ENCODE peak calls at places on chromosomes 4 and X, in ten cellular contexts. One of them, this sample, is unnamed.

GRCh38 chr4:122701965-122702364 is 30.5 kb upstream of the BBS12 start:
- DNase-seq in Calu3: no peak
- DNase-seq in SK-MEL-5: no peak
- DNase-seq in activated T-helper 9 cell treated with anti-CD3 and anti-CD28 coated beads, Interleukin-2, amount 50 U/mL, for 16 hours: no peak
- DNase-seq in activated CD4-positive, alpha-beta T cell treated with anti-CD3 and anti-CD28 coated beads for 24 hours: no peak
- DNase-seq in GM23248: no peak
- DNase-seq in M059J: no peak
- DNase-seq in OCI-LY7: no peak
- DNase-seq in Caki2: no peak
- DNase-seq in germinal center: no peak
- DNase-seq in this sample: no peak

GRCh38 chr4:152290522-152290921 is 245.4 kb downstream of the FBXW7 start:
- DNase-seq in activated T-helper 9 cell treated with anti-CD3 and anti-CD28 coated beads, Interleukin-2, amount 50 U/mL, for 16 hours: no peak
- DNase-seq in GM23248: peak
- DNase-seq in germinal center: no peak
- DNase-seq in M059J: no peak
- DNase-seq in SK-MEL-5: no peak
- DNase-seq in activated CD4-positive, alpha-beta T cell treated with anti-CD3 and anti-CD28 coated beads for 24 hours: no peak
- DNase-seq in OCI-LY7: no peak
- DNase-seq in Calu3: no peak
- DNase-seq in Caki2: no peak
- DNase-seq in this sample: no peak

GRCh38 chr4:25051534-25051933 is 20.8 kb upstream of the LGI2 start:
- DNase-seq in activated T-helper 9 cell treated with anti-CD3 and anti-CD28 coated beads, Interleukin-2, amount 50 U/mL, for 16 hours: no peak
- DNase-seq in Calu3: no peak
- DNase-seq in M059J: peak
- DNase-seq in SK-MEL-5: no peak
- DNase-seq in GM23248: no peak
- DNase-seq in activated CD4-positive, alpha-beta T cell treated with anti-CD3 and anti-CD28 coated beads for 24 hours: no peak
- DNase-seq in Caki2: no peak
- DNase-seq in germinal center: no peak
- DNase-seq in OCI-LY7: no peak
- DNase-seq in this sample: no peak

GRCh38 chrX:154019061-154019621 is 561 bp downstream of the IRAK1 start:
- DNase-seq in activated CD4-positive, alpha-beta T cell treated with anti-CD3 and anti-CD28 coated beads for 24 hours: no peak
- DNase-seq in Caki2: no peak
- DNase-seq in Calu3: peak
- DNase-seq in M059J: no peak
- DNase-seq in SK-MEL-5: no peak
- DNase-seq in activated T-helper 9 cell treated with anti-CD3 and anti-CD28 coated beads, Interleukin-2, amount 50 U/mL, for 16 hours: no peak
- DNase-seq in GM23248: peak
- DNase-seq in germinal center: peak
- DNase-seq in OCI-LY7: peak
- DNase-seq in this sample: no peak

GRCh38 chr4:133147922-133148689 is 988 bp upstream of the PCDH10 start:
- DNase-seq in M059J: peak
- DNase-seq in GM23248: peak
- DNase-seq in Caki2: peak
- DNase-seq in Calu3: no peak
- DNase-seq in OCI-LY7: no peak
- DNase-seq in germinal center: no peak
- DNase-seq in activated CD4-positive, alpha-beta T cell treated with anti-CD3 and anti-CD28 coated beads for 24 hours: no peak
- DNase-seq in SK-MEL-5: peak
- DNase-seq in activated T-helper 9 cell treated with anti-CD3 and anti-CD28 coated beads, Interleukin-2, amount 50 U/mL, for 16 hours: no peak
- DNase-seq in this sample: no peak

GRCh38 chr4:119037709-119038463 is 97.7 kb upstream of the MYOZ2 start:
- DNase-seq in M059J: no peak
- DNase-seq in activated CD4-positive, alpha-beta T cell treated with anti-CD3 and anti-CD28 coated beads for 24 hours: no peak
- DNase-seq in germinal center: no peak
- DNase-seq in Calu3: no peak
- DNase-seq in Caki2: no peak
- DNase-seq in SK-MEL-5: peak
- DNase-seq in GM23248: peak
- DNase-seq in activated T-helper 9 cell treated with anti-CD3 and anti-CD28 coated beads, Interleukin-2, amount 50 U/mL, for 16 hours: no peak
- DNase-seq in OCI-LY7: no peak
- DNase-seq in this sample: no peak

GRCh38 chr4:4681651-4682050 is 139.8 kb upstream of the STX18 start:
- DNase-seq in Calu3: no peak
- DNase-seq in activated T-helper 9 cell treated with anti-CD3 and anti-CD28 coated beads, Interleukin-2, amount 50 U/mL, for 16 hours: no peak
- DNase-seq in activated CD4-positive, alpha-beta T cell treated with anti-CD3 and anti-CD28 coated beads for 24 hours: no peak
- DNase-seq in SK-MEL-5: no peak
- DNase-seq in M059J: no peak
- DNase-seq in OCI-LY7: no peak
- DNase-seq in GM23248: no peak
- DNase-seq in germinal center: no peak
- DNase-seq in Caki2: no peak
- DNase-seq in this sample: no peak

GRCh38 chr4:99404595-99405287 is 30.4 kb downstream of the ADH7 start:
- DNase-seq in activated T-helper 9 cell treated with anti-CD3 and anti-CD28 coated beads, Interleukin-2, amount 50 U/mL, for 16 hours: no peak
- DNase-seq in GM23248: peak
- DNase-seq in OCI-LY7: no peak
- DNase-seq in activated CD4-positive, alpha-beta T cell treated with anti-CD3 and anti-CD28 coated beads for 24 hours: no peak
- DNase-seq in Calu3: peak
- DNase-seq in SK-MEL-5: peak
- DNase-seq in M059J: peak
- DNase-seq in germinal center: no peak
- DNase-seq in Caki2: peak
- DNase-seq in this sample: peak

GRCh38 chrX:129876734-129877395 is 29.1 kb upstream of the UTP14A start:
- DNase-seq in Calu3: peak
- DNase-seq in activated CD4-positive, alpha-beta T cell treated with anti-CD3 and anti-CD28 coated beads for 24 hours: no peak
- DNase-seq in M059J: peak
- DNase-seq in OCI-LY7: no peak
- DNase-seq in activated T-helper 9 cell treated with anti-CD3 and anti-CD28 coated beads, Interleukin-2, amount 50 U/mL, for 16 hours: no peak
- DNase-seq in GM23248: peak
- DNase-seq in Caki2: no peak
- DNase-seq in germinal center: no peak
- DNase-seq in SK-MEL-5: peak
- DNase-seq in this sample: no peak

GRCh38 chrX:47171996-47172395 is 21.6 kb upstream of the UBA1 start:
- DNase-seq in GM23248: no peak
- DNase-seq in activated T-helper 9 cell treated with anti-CD3 and anti-CD28 coated beads, Interleukin-2, amount 50 U/mL, for 16 hours: no peak
- DNase-seq in Calu3: no peak
- DNase-seq in M059J: no peak
- DNase-seq in activated CD4-positive, alpha-beta T cell treated with anti-CD3 and anti-CD28 coated beads for 24 hours: no peak
- DNase-seq in OCI-LY7: no peak
- DNase-seq in germinal center: no peak
- DNase-seq in SK-MEL-5: no peak
- DNase-seq in Caki2: no peak
- DNase-seq in this sample: no peak

GRCh38 chr4:2931765-2932560 is 31.2 kb downstream of the NOP14 start:
- DNase-seq in M059J: no peak
- DNase-seq in Caki2: no peak
- DNase-seq in OCI-LY7: peak
- DNase-seq in GM23248: no peak
- DNase-seq in activated CD4-positive, alpha-beta T cell treated with anti-CD3 and anti-CD28 coated beads for 24 hours: no peak
- DNase-seq in Calu3: no peak
- DNase-seq in activated T-helper 9 cell treated with anti-CD3 and anti-CD28 coated beads, Interleukin-2, amount 50 U/mL, for 16 hours: peak
- DNase-seq in SK-MEL-5: no peak
- DNase-seq in germinal center: peak
- DNase-seq in this sample: no peak

GRCh38 chrX:22699591-22700091 is 300.1 kb upstream of the DDX53 start:
- DNase-seq in M059J: peak
- DNase-seq in GM23248: peak
- DNase-seq in SK-MEL-5: no peak
- DNase-seq in Caki2: no peak
- DNase-seq in germinal center: no peak
- DNase-seq in activated T-helper 9 cell treated with anti-CD3 and anti-CD28 coated beads, Interleukin-2, amount 50 U/mL, for 16 hours: no peak
- DNase-seq in Calu3: no peak
- DNase-seq in OCI-LY7: no peak
- DNase-seq in activated CD4-positive, alpha-beta T cell treated with anti-CD3 and anti-CD28 coated beads for 24 hours: no peak
- DNase-seq in this sample: no peak

GRCh38 chrX:15418041-15418706 is 34.0 kb upstream of the VEGFD start:
- DNase-seq in germinal center: no peak
- DNase-seq in OCI-LY7: no peak
- DNase-seq in M059J: no peak
- DNase-seq in activated CD4-positive, alpha-beta T cell treated with anti-CD3 and anti-CD28 coated beads for 24 hours: no peak
- DNase-seq in SK-MEL-5: no peak
- DNase-seq in Calu3: no peak
- DNase-seq in Caki2: no peak
- DNase-seq in activated T-helper 9 cell treated with anti-CD3 and anti-CD28 coated beads, Interleukin-2, amount 50 U/mL, for 16 hours: no peak
- DNase-seq in GM23248: peak
- DNase-seq in this sample: peak

GRCh38 chr4:6674500-6675149 is 19.1 kb upstream of the S100P start:
- DNase-seq in Calu3: peak
- DNase-seq in OCI-LY7: peak
- DNase-seq in activated CD4-positive, alpha-beta T cell treated with anti-CD3 and anti-CD28 coated beads for 24 hours: no peak
- DNase-seq in GM23248: peak
- DNase-seq in M059J: peak
- DNase-seq in SK-MEL-5: peak
- DNase-seq in activated T-helper 9 cell treated with anti-CD3 and anti-CD28 coated beads, Interleukin-2, amount 50 U/mL, for 16 hours: peak
- DNase-seq in germinal center: peak
- DNase-seq in Caki2: peak
- DNase-seq in this sample: no peak

GRCh38 chrX:46574941-46575381 is 1.4 kb downstream of the CHST7 start:
- DNase-seq in Caki2: no peak
- DNase-seq in M059J: no peak
- DNase-seq in activated T-helper 9 cell treated with anti-CD3 and anti-CD28 coated beads, Interleukin-2, amount 50 U/mL, for 16 hours: peak
- DNase-seq in OCI-LY7: peak
- DNase-seq in SK-MEL-5: no peak
- DNase-seq in germinal center: peak
- DNase-seq in Calu3: peak
- DNase-seq in GM23248: peak
- DNase-seq in activated CD4-positive, alpha-beta T cell treated with anti-CD3 and anti-CD28 coated beads for 24 hours: no peak
- DNase-seq in this sample: no peak

GRCh38 chrX:153922932-153923857 is 2.9 kb downstream of the ARHGAP4 start:
- DNase-seq in activated CD4-positive, alpha-beta T cell treated with anti-CD3 and anti-CD28 coated beads for 24 hours: no peak
- DNase-seq in activated T-helper 9 cell treated with anti-CD3 and anti-CD28 coated beads, Interleukin-2, amount 50 U/mL, for 16 hours: no peak
- DNase-seq in Calu3: peak
- DNase-seq in Caki2: no peak
- DNase-seq in SK-MEL-5: peak
- DNase-seq in M059J: peak
- DNase-seq in germinal center: no peak
- DNase-seq in OCI-LY7: no peak
- DNase-seq in GM23248: peak
- DNase-seq in this sample: no peak

GRCh38 chrX:16771483-16772398 is 14.5 kb upstream of the TXLNG start:
- DNase-seq in M059J: peak
- DNase-seq in SK-MEL-5: peak
- DNase-seq in germinal center: no peak
- DNase-seq in GM23248: peak
- DNase-seq in activated T-helper 9 cell treated with anti-CD3 and anti-CD28 coated beads, Interleukin-2, amount 50 U/mL, for 16 hours: no peak
- DNase-seq in Calu3: peak
- DNase-seq in Caki2: peak
- DNase-seq in OCI-LY7: no peak
- DNase-seq in activated CD4-positive, alpha-beta T cell treated with anti-CD3 and anti-CD28 coated beads for 24 hours: no peak
- DNase-seq in this sample: no peak

GRCh38 chr4:61336911-61337310 is 136.8 kb downstream of the ADGRL3 start:
- DNase-seq in activated T-helper 9 cell treated with anti-CD3 and anti-CD28 coated beads, Interleukin-2, amount 50 U/mL, for 16 hours: no peak
- DNase-seq in germinal center: no peak
- DNase-seq in SK-MEL-5: no peak
- DNase-seq in activated CD4-positive, alpha-beta T cell treated with anti-CD3 and anti-CD28 coated beads for 24 hours: no peak
- DNase-seq in Caki2: no peak
- DNase-seq in M059J: no peak
- DNase-seq in Calu3: peak
- DNase-seq in OCI-LY7: no peak
- DNase-seq in GM23248: no peak
- DNase-seq in this sample: no peak

GRCh38 chrX:18271309-18271708 is 50.6 kb upstream of the BEND2 start:
- DNase-seq in OCI-LY7: no peak
- DNase-seq in SK-MEL-5: no peak
- DNase-seq in germinal center: no peak
- DNase-seq in activated T-helper 9 cell treated with anti-CD3 and anti-CD28 coated beads, Interleukin-2, amount 50 U/mL, for 16 hours: no peak
- DNase-seq in M059J: no peak
- DNase-seq in GM23248: no peak
- DNase-seq in Calu3: no peak
- DNase-seq in Caki2: no peak
- DNase-seq in activated CD4-positive, alpha-beta T cell treated with anti-CD3 and anti-CD28 coated beads for 24 hours: no peak
- DNase-seq in this sample: no peak

GRCh38 chr4:66687393-66687971 is 857.8 kb downstream of the CENPC start:
- DNase-seq in Calu3: no peak
- DNase-seq in germinal center: no peak
- DNase-seq in SK-MEL-5: no peak
- DNase-seq in GM23248: no peak
- DNase-seq in Caki2: no peak
- DNase-seq in activated T-helper 9 cell treated with anti-CD3 and anti-CD28 coated beads, Interleukin-2, amount 50 U/mL, for 16 hours: no peak
- DNase-seq in M059J: no peak
- DNase-seq in activated CD4-positive, alpha-beta T cell treated with anti-CD3 and anti-CD28 coated beads for 24 hours: no peak
- DNase-seq in OCI-LY7: no peak
- DNase-seq in this sample: no peak

GRCh38 chrX:23465985-23466384 is 131.3 kb downstream of the PTCHD1 start:
- DNase-seq in Caki2: no peak
- DNase-seq in M059J: no peak
- DNase-seq in GM23248: no peak
- DNase-seq in Calu3: no peak
- DNase-seq in activated T-helper 9 cell treated with anti-CD3 and anti-CD28 coated beads, Interleukin-2, amount 50 U/mL, for 16 hours: no peak
- DNase-seq in OCI-LY7: no peak
- DNase-seq in SK-MEL-5: no peak
- DNase-seq in activated CD4-positive, alpha-beta T cell treated with anti-CD3 and anti-CD28 coated beads for 24 hours: no peak
- DNase-seq in germinal center: no peak
- DNase-seq in this sample: no peak

GRCh38 chr4:48906283-48907173 is at the start of gene OCIAD2:
- DNase-seq in M059J: peak
- DNase-seq in activated CD4-positive, alpha-beta T cell treated with anti-CD3 and anti-CD28 coated beads for 24 hours: peak
- DNase-seq in Calu3: peak
- DNase-seq in germinal center: peak
- DNase-seq in GM23248: peak
- DNase-seq in Caki2: peak
- DNase-seq in activated T-helper 9 cell treated with anti-CD3 and anti-CD28 coated beads, Interleukin-2, amount 50 U/mL, for 16 hours: peak
- DNase-seq in OCI-LY7: peak
- DNase-seq in SK-MEL-5: no peak
- DNase-seq in this sample: no peak

GRCh38 chrX:12973561-12974216 is 1.2 kb upstream of the TMSB4X start:
- DNase-seq in OCI-LY7: peak
- DNase-seq in M059J: no peak
- DNase-seq in activated T-helper 9 cell treated with anti-CD3 and anti-CD28 coated beads, Interleukin-2, amount 50 U/mL, for 16 hours: no peak
- DNase-seq in GM23248: no peak
- DNase-seq in SK-MEL-5: no peak
- DNase-seq in Calu3: peak
- DNase-seq in germinal center: no peak
- DNase-seq in activated CD4-positive, alpha-beta T cell treated with anti-CD3 and anti-CD28 coated beads for 24 hours: no peak
- DNase-seq in Caki2: no peak
- DNase-seq in this sample: no peak

GRCh38 chr4:69831646-69832325 is 28.2 kb downstream of the SULT1E1 start:
- DNase-seq in OCI-LY7: no peak
- DNase-seq in M059J: no peak
- DNase-seq in germinal center: peak
- DNase-seq in activated T-helper 9 cell treated with anti-CD3 and anti-CD28 coated beads, Interleukin-2, amount 50 U/mL, for 16 hours: no peak
- DNase-seq in Caki2: no peak
- DNase-seq in activated CD4-positive, alpha-beta T cell treated with anti-CD3 and anti-CD28 coated beads for 24 hours: no peak
- DNase-seq in SK-MEL-5: no peak
- DNase-seq in Calu3: no peak
- DNase-seq in GM23248: no peak
- DNase-seq in this sample: no peak

GRCh38 chr4:2402053-2402452 is 16.4 kb downstream of the ZFYVE28 start:
- DNase-seq in activated CD4-positive, alpha-beta T cell treated with anti-CD3 and anti-CD28 coated beads for 24 hours: peak
- DNase-seq in GM23248: peak
- DNase-seq in M059J: peak
- DNase-seq in Calu3: no peak
- DNase-seq in activated T-helper 9 cell treated with anti-CD3 and anti-CD28 coated beads, Interleukin-2, amount 50 U/mL, for 16 hours: no peak
- DNase-seq in germinal center: no peak
- DNase-seq in Caki2: no peak
- DNase-seq in OCI-LY7: no peak
- DNase-seq in SK-MEL-5: no peak
- DNase-seq in this sample: no peak

GRCh38 chr4:182418054-182418734 is 175.0 kb downstream of the TENM3 start:
- DNase-seq in M059J: no peak
- DNase-seq in GM23248: no peak
- DNase-seq in OCI-LY7: no peak
- DNase-seq in Calu3: no peak
- DNase-seq in activated T-helper 9 cell treated with anti-CD3 and anti-CD28 coated beads, Interleukin-2, amount 50 U/mL, for 16 hours: no peak
- DNase-seq in SK-MEL-5: no peak
- DNase-seq in Caki2: no peak
- DNase-seq in activated CD4-positive, alpha-beta T cell treated with anti-CD3 and anti-CD28 coated beads for 24 hours: no peak
- DNase-seq in germinal center: no peak
- DNase-seq in this sample: no peak

GRCh38 chrX:331772-332495 is 13.3 kb upstream of the GTPBP6 start:
- DNase-seq in germinal center: no peak
- DNase-seq in Calu3: no peak
- DNase-seq in M059J: no peak
- DNase-seq in SK-MEL-5: no peak
- DNase-seq in OCI-LY7: no peak
- DNase-seq in GM23248: no peak
- DNase-seq in activated CD4-positive, alpha-beta T cell treated with anti-CD3 and anti-CD28 coated beads for 24 hours: no peak
- DNase-seq in activated T-helper 9 cell treated with anti-CD3 and anti-CD28 coated beads, Interleukin-2, amount 50 U/mL, for 16 hours: no peak
- DNase-seq in Caki2: no peak
- DNase-seq in this sample: no peak

GRCh38 chr4:141028024-141028529 is 105.2 kb downstream of the RNF150 start:
- DNase-seq in M059J: peak
- DNase-seq in germinal center: no peak
- DNase-seq in GM23248: peak
- DNase-seq in OCI-LY7: no peak
- DNase-seq in Calu3: no peak
- DNase-seq in SK-MEL-5: peak
- DNase-seq in activated CD4-positive, alpha-beta T cell treated with anti-CD3 and anti-CD28 coated beads for 24 hours: no peak
- DNase-seq in activated T-helper 9 cell treated with anti-CD3 and anti-CD28 coated beads, Interleukin-2, amount 50 U/mL, for 16 hours: no peak
- DNase-seq in Caki2: no peak
- DNase-seq in this sample: peak

This sample was measured in BJ.